ENCODE peak calls at places on chromosomes 4 and X, in five cellular contexts. V, H, U, I and Q are unnamed samples.
A peak's percentile ranks its signal among the peaks of the same experiment; 100 is the strongest.

GRCh38 chrX:53263597-53264094 is 17.7 kb downstream of the IQSEC2 start:
- DNase-seq in V (no peak), H (no peak), U (peak; percentile 39), I (no peak), Q (no peak)

GRCh38 chrX:150731795-150732194 is 38.6 kb downstream of the MTMR1 start:
- DNase-seq in V (no peak), H (no peak), U (no peak), I (no peak), Q (no peak)

GRCh38 chr4:80215449-80216052 is 18.2 kb downstream of the PRDM8 start:
- DNase-seq in V (no peak), H (no peak), U (no peak), I (no peak), Q (peak; percentile 46)

GRCh38 chr4:45477311-45477733 is 646.5 kb downstream of the GABRG1 start:
- DNase-seq in V (no peak), H (no peak), U (no peak), I (no peak), Q (no peak)

GRCh38 chrX:70454441-70455365 is 10.1 kb downstream of the DLG3 start:
- DNase-seq in V (peak; percentile 65), H (peak; percentile 71), U (peak; percentile 93), I (peak; percentile 66), Q (peak; percentile 93)

GRCh38 chr4:118968813-118969212 is 80.2 kb downstream of the SYNPO2 start:
- DNase-seq in V (no peak), H (no peak), U (no peak), I (no peak), Q (no peak)

GRCh38 chrX:119402588-119402987 is 3.5 kb downstream of the SLC25A43 start:
- DNase-seq in V (no peak), H (no peak), U (no peak), I (no peak), Q (no peak)

GRCh38 chr4:25915359-25915716 is 1.3 kb downstream of the SMIM20 start:
- DNase-seq in V (no peak), H (no peak), U (no peak), I (no peak), Q (peak; percentile 71)